ENCODE peak calls at places on chromosomes 7 and 10, in seven cellular contexts. Z is H1; D is GM12865; F is NCI-H446; X is AG08396; U is dorsolateral prefrontal cortex; S is activated T-helper 1 cell treated with anti-CD3 and anti-CD28 coated beads, Interleukin-12 subunit alpha, Interleukin-12 subunit beta, Interleukin-2, Interleukin-4 antibody, amounts not matched to agents 30 ng/mL and 10 ng/mL and 1 ng/mL, durations not matched to agents 14 hours and 24 hours and 36 hours. E is an unnamed sample.

GRCh38 chr7:27100601-27101187 is 1.8 kb downstream of the HOXA2 start:
- DNase-seq in Z (no peak), D (no peak), F (no peak), X (no peak), U (no peak), S (no peak), E (no peak)

GRCh38 chr10:51649064-51649463 is 50.3 kb downstream of the CSTF2T start:
- DNase-seq in Z (no peak), D (no peak), F (no peak), X (no peak), U (no peak), S (no peak), E (no peak)

GRCh38 chr10:88781206-88781605 is 21.3 kb upstream of the LIPM start:
- DNase-seq in Z (no peak), D (no peak), F (no peak), X (no peak), U (no peak), S (no peak), E (no peak)

GRCh38 chr7:99210265-99210970 is 2.5 kb upstream of the KPNA7 start:
- DNase-seq in Z (no peak), D (peak), F (no peak), X (no peak), U (no peak), S (no peak), E (no peak)

GRCh38 chr10:52308251-52309031 is 5.6 kb upstream of the DKK1 start:
- DNase-seq in Z (no peak), D (peak), F (peak), X (peak), U (peak), S (no peak), E (peak)

GRCh38 chr7:1290262-1291039 is 57.8 kb downstream of the UNCX start:
- DNase-seq in Z (no peak), D (no peak), F (peak), X (peak), U (peak), S (no peak), E (peak)

GRCh38 chr7:25989140-25989705 is 162.8 kb upstream of the NFE2L3 start:
- DNase-seq in Z (no peak), D (no peak), F (no peak), X (no peak), U (no peak), S (no peak), E (no peak)

GRCh38 chr10:60238408-60239100 is 151.1 kb downstream of the ANK3 start:
- DNase-seq in Z (peak), D (peak), F (peak), X (peak), U (no peak), S (no peak), E (no peak)

GRCh38 chr10:114515515-114515914 is 111.2 kb upstream of the AFAP1L2 start:
- DNase-seq in Z (no peak), D (no peak), F (no peak), X (no peak), U (no peak), S (no peak), E (no peak)

GRCh38 chr7:153432056-153432455 is 620.1 kb upstream of the DPP6 start:
- DNase-seq in Z (peak), D (no peak), F (no peak), X (no peak), U (no peak), S (no peak), E (no peak)

GRCh38 chr10:18793951-18794350 is 134.7 kb downstream of the ARL5B start:
- DNase-seq in Z (no peak), D (no peak), F (peak), X (peak), U (no peak), S (no peak), E (no peak)

GRCh38 chr7:124251616-124252015 is 218.7 kb upstream of the TMEM229A start:
- DNase-seq in Z (no peak), D (no peak), F (peak), X (no peak), U (no peak), S (no peak), E (no peak)

GRCh38 chr7:79495544-79496272 is 42.2 kb upstream of the MAGI2 start:
- DNase-seq in Z (no peak), D (no peak), F (no peak), X (peak), U (no peak), S (no peak), E (no peak)

GRCh38 chr7:91068136-91068795 is 196.0 kb upstream of the FZD1 start:
- DNase-seq in Z (no peak), D (no peak), F (no peak), X (no peak), U (no peak), S (no peak), E (no peak)

GRCh38 chr7:16594061-16594460 is 51.5 kb downstream of the ANKMY2 start:
- DNase-seq in Z (no peak), D (no peak), F (no peak), X (peak), U (no peak), S (no peak), E (no peak)

GRCh38 chr10:43778571-43778970 is 129.9 kb upstream of the ZNF32 start:
- DNase-seq in Z (no peak), D (no peak), F (no peak), X (no peak), U (no peak), S (no peak), E (no peak)

GRCh38 chr10:128497660-128498377 is 371.6 kb upstream of the MKI67 start:
- DNase-seq in Z (no peak), D (no peak), F (no peak), X (no peak), U (no peak), S (no peak), E (no peak)